ENCODE peak calls at places on chromosomes 1 and 21, in eight cellular contexts. S is cardiac muscle cell, P is foreskin fibroblast, O is colonic mucosa, G is ovary, N is kidney epithelial cell, R is fibroblast of pulmonary artery, A is OCI-LY7. Y is an unnamed sample.
A peak's percentile ranks its signal among the peaks of the same experiment; 100 is the strongest.

GRCh38 chr1:11070876-11071275 is 11.1 kb upstream of the SRM start:
- DNase-seq in P (no peak), S (no peak), A (no peak), G (no peak), O (no peak), R (no peak), N (no peak), Y (no peak)

GRCh38 chr1:39080884-39081265 is 54.7 kb downstream of the NDUFS5 start:
- DNase-seq in R (no peak), G (peak; percentile 55), P (no peak), O (no peak), S (peak; percentile 76), N (no peak), A (no peak), Y (no peak)

GRCh38 chr1:150487763-150488115 is 520 bp downstream of the TARS2 start:
- DNase-seq in G (no peak), S (no peak), P (no peak), N (no peak), R (no peak), A (no peak), O (no peak), Y (no peak)

GRCh38 chr1:104264506-104264905 is 514.8 kb downstream of the AMY1C start:
- DNase-seq in S (no peak), P (no peak), R (no peak), O (no peak), A (no peak), N (no peak), G (no peak), Y (no peak)

GRCh38 chr1:14895727-14896126 is 257.8 kb upstream of the TMEM51 start:
- DNase-seq in P (no peak), A (no peak), O (no peak), G (no peak), N (no peak), S (no peak), R (no peak), Y (no peak)

GRCh38 chr1:8666394-8667167 is 150.9 kb downstream of the RERE start:
- DNase-seq in G (no peak), O (no peak), A (peak; percentile 23), R (peak; percentile 50), P (peak; percentile 37), N (no peak), S (no peak), Y (peak; percentile 54)

GRCh38 chr1:115317101-115318012 is 20.7 kb downstream of the NGF start:
- DNase-seq in O (no peak), N (no peak), G (no peak), A (no peak), S (no peak), P (peak; percentile 49), R (peak; percentile 35), Y (no peak)

GRCh38 chr1:24424207-24424606 is 8.6 kb downstream of the NIPAL3 start:
- DNase-seq in A (no peak), R (no peak), N (no peak), G (no peak), P (no peak), O (no peak), S (no peak), Y (no peak)

GRCh38 chr1:201713093-201713810 is 115.7 kb upstream of the IPO9 start:
- DNase-seq in S (peak; percentile 65), P (peak; percentile 98), O (peak; percentile 85), A (no peak), R (peak; percentile 99), N (peak; percentile 94), G (peak; percentile 92), Y (peak; percentile 98)

GRCh38 chr21:34336756-34337391 is 26.9 kb upstream of the KCNE2 start:
- DNase-seq in R (peak; percentile 52), A (no peak), G (no peak), N (no peak), P (peak; percentile 80), O (no peak), S (no peak), Y (peak; percentile 29)

GRCh38 chr21:37463083-37463780 is 96.7 kb downstream of the DYRK1A start:
- DNase-seq in N (no peak), A (peak; percentile 55), R (peak; percentile 75), G (no peak), O (no peak), P (peak; percentile 23), S (no peak), Y (peak; percentile 71)

GRCh38 chr1:221809101-221810029 is 67.5 kb upstream of the DUSP10 start:
- DNase-seq in G (no peak), N (no peak), S (no peak), A (no peak), R (no peak), O (no peak), P (no peak), Y (peak; percentile 31)

GRCh38 chr1:8976338-8976737 is 30.7 kb downstream of the CA6 start:
- DNase-seq in S (no peak), O (no peak), G (no peak), A (no peak), P (no peak), N (no peak), R (no peak), Y (no peak)

GRCh38 chr21:43733529-43734071 is 14.7 kb downstream of the PDXK start:
- DNase-seq in G (no peak), R (no peak), O (peak; percentile 46), A (no peak), P (peak; percentile 61), S (no peak), N (no peak), Y (peak; percentile 59)

GRCh38 chr1:154405762-154406571 is 824 bp downstream of the IL6R start:
- DNase-seq in P (peak; percentile 62), S (peak; percentile 65), N (no peak), O (peak; percentile 75), A (peak; percentile 11), G (peak; percentile 77), R (peak; percentile 66), Y (peak; percentile 38)

GRCh38 chr1:59926381-59927243 is at the start of gene CYP2J2:
- DNase-seq in R (peak; percentile 12), G (no peak), A (no peak), N (no peak), O (peak; percentile 86), S (peak; percentile 75), P (peak; percentile 23), Y (peak; percentile 23)

GRCh38 chr1:12220890-12221289 is 8.9 kb upstream of the VPS13D start:
- DNase-seq in S (no peak), O (no peak), N (no peak), P (no peak), R (peak; percentile 8), G (no peak), A (no peak), Y (no peak)

GRCh38 chr1:151945725-151946365 is 36.5 kb upstream of the THEM4 start:
- DNase-seq in G (peak; percentile 85), P (peak; percentile 95), S (no peak), R (peak; percentile 98), A (no peak), O (peak; percentile 93), N (peak; percentile 92), Y (peak; percentile 96)
- TF ChIP-seq CTCF in G (no peak), P (no peak), S (no peak), R (no peak), A (no peak), O (no peak), N (no peak), Y (no peak)

DNA sequence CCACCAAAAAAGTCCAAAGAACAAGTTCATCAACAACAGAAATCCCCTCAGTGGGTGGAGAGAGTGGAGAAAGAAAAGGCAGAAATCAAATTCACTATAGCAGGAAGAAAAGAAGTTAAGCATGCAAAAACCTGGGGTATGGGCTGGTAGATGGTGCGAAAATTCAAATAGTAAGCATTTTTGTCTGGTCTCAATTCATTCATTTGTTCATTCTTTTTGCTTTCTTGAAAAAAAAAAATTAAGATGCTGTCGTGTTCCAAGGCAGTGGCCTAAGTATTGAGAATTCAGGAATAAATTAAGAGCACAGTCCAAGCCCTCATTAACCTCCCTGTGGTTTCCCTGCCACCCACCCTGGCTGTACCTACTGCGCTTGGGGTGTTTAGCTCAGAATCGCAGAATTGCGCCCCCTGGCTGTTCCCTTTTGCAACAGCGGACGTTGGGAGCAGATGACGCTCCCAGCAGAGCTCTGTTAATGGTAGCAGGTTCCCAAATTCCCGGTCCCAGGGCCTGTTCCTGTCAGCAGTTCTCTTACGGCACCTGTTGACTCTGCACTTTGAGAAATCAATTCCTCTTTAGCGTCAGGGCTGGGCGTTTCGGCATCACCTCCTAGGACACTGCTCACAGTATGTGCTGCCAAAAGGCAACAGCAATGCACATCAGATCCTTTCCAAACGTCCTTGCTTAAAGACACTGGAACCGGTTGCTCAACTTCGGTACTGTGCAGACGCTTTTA is 34.0 kb upstream of the SSX2IP start:
- DNase-seq in S (no peak), A (peak; percentile 41), R (no peak), N (no peak), O (no peak), P (no peak), G (no peak), Y (no peak)
- TF ChIP-seq CTCF in S (no peak), A (peak; percentile 80), R (peak; percentile 23), N (peak; percentile 30), O (no peak), P (no peak), G (no peak), Y (peak; percentile 34)

DNA sequence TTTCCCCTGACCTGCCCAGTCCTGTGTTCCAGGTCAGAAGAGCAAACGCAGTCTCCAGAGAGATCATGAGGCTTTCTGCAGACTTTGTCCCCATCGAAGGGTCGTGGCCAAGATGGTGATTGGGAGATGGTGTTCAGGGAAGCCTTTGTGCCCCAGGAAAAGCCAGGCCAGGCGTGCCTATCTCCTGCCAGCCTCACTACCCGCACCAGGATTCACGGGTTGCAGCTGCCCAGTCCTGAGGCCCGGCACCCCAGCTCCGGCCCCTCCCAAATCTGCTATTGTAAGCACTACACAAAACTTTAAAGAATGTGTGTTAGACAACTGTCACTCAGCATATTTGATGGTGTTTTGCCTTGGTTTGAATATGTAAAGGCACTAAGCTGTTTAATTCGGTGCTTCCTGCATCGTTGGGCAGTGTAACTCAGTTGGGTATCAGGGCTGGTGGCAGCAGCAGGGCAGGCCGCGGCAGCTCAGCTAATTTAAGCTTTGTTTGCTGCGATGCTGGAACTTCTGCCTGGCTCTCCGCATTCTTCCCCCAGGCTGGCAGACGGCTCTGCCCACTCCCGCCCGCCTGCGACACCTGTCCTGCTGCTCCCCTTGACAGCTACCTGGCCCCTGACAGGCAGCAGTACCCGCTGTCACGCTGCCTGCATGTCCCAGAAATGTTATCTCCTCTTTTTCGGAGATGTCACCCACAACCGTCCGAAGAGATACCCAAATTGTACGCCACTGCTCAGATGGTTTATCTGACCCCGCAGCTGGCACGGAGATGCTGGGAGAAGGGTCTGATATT is 209.0 kb upstream of the VAMP3 start:
- DNase-seq in P (no peak), N (no peak), O (no peak), A (no peak), R (no peak), G (no peak), S (no peak), Y (no peak)
- TF ChIP-seq CTCF in P (no peak), N (no peak), O (no peak), A (no peak), R (no peak), G (no peak), S (no peak), Y (no peak)

GRCh38 chr21:46254208-46254975 is 25.8 kb upstream of the LSS start:
- DNase-seq in P (no peak), N (no peak), O (no peak), S (no peak), G (no peak), A (peak; percentile 22), R (no peak), Y (no peak)
- TF ChIP-seq CTCF in P (no peak), N (no peak), O (no peak), S (no peak), G (no peak), A (no peak), R (no peak), Y (no peak)